ENCODE peak calls at places on chromosome 18, in eight cellular contexts. One of them, this sample, is unnamed.

GRCh38 chr18:38413202-38413601 is 847.6 kb upstream of the CELF4 start:
- DNase-seq in cardiac fibroblast: no peak
- DNase-seq in heart left ventricle: no peak
- DNase-seq in fibroblast of the aortic adventitia: no peak
- DNase-seq in thoracic aorta: no peak
- DNase-seq in endothelial cell: no peak
- DNase-seq in cardiac muscle cell: no peak
- DNase-seq in NCI-H345: no peak
- DNase-seq in this sample: no peak

GRCh38 chr18:44098551-44099098 is 582.1 kb upstream of the SETBP1 start:
- DNase-seq in heart left ventricle: no peak
- DNase-seq in cardiac fibroblast: peak; percentile 62
- DNase-seq in NCI-H345: no peak
- DNase-seq in fibroblast of the aortic adventitia: peak; percentile 70
- DNase-seq in thoracic aorta: no peak
- DNase-seq in endothelial cell: peak; percentile 40
- DNase-seq in cardiac muscle cell: peak; percentile 2
- DNase-seq in this sample: peak; percentile 78

GRCh38 chr18:63025251-63025710 is 294.3 kb downstream of the BCL2 start:
- DNase-seq in NCI-H345: peak; percentile 36
- DNase-seq in fibroblast of the aortic adventitia: no peak
- DNase-seq in endothelial cell: peak; percentile 55
- DNase-seq in heart left ventricle: no peak
- DNase-seq in thoracic aorta: no peak
- DNase-seq in cardiac muscle cell: peak; percentile 56
- DNase-seq in cardiac fibroblast: peak; percentile 2
- DNase-seq in this sample: no peak

GRCh38 chr18:12015697-12016062 is 34.4 kb downstream of the IMPA2 start:
- DNase-seq in cardiac muscle cell: no peak
- DNase-seq in thoracic aorta: no peak
- DNase-seq in cardiac fibroblast: peak; percentile 23
- DNase-seq in heart left ventricle: no peak
- DNase-seq in NCI-H345: no peak
- DNase-seq in endothelial cell: no peak
- DNase-seq in fibroblast of the aortic adventitia: peak; percentile 7
- DNase-seq in this sample: peak; percentile 96

GRCh38 chr18:47382171-47382570 is 130.7 kb upstream of the SKOR2 start:
- DNase-seq in NCI-H345: no peak
- DNase-seq in endothelial cell: no peak
- DNase-seq in cardiac muscle cell: no peak
- DNase-seq in cardiac fibroblast: no peak
- DNase-seq in heart left ventricle: no peak
- DNase-seq in fibroblast of the aortic adventitia: no peak
- DNase-seq in thoracic aorta: no peak
- DNase-seq in this sample: no peak

GRCh38 chr18:58104071-58104470 is 60.0 kb downstream of the NEDD4L start:
- DNase-seq in endothelial cell: no peak
- DNase-seq in NCI-H345: no peak
- DNase-seq in thoracic aorta: no peak
- DNase-seq in cardiac muscle cell: no peak
- DNase-seq in heart left ventricle: no peak
- DNase-seq in fibroblast of the aortic adventitia: no peak
- DNase-seq in cardiac fibroblast: no peak
- DNase-seq in this sample: no peak

GRCh38 chr18:21215480-21215879 is 26.6 kb upstream of the GREB1L start:
- DNase-seq in thoracic aorta: no peak
- DNase-seq in fibroblast of the aortic adventitia: no peak
- DNase-seq in cardiac fibroblast: no peak
- DNase-seq in heart left ventricle: no peak
- DNase-seq in NCI-H345: no peak
- DNase-seq in endothelial cell: no peak
- DNase-seq in cardiac muscle cell: no peak
- DNase-seq in this sample: no peak

GRCh38 chr18:74264303-74265020 is 27.3 kb downstream of the CYB5A start:
- DNase-seq in fibroblast of the aortic adventitia: no peak
- DNase-seq in thoracic aorta: no peak
- DNase-seq in cardiac fibroblast: no peak
- DNase-seq in cardiac muscle cell: peak; percentile 49
- DNase-seq in NCI-H345: no peak
- DNase-seq in heart left ventricle: no peak
- DNase-seq in endothelial cell: no peak
- DNase-seq in this sample: no peak

GRCh38 chr18:43049021-43049420 is 66.5 kb downstream of the RIT2 start:
- DNase-seq in heart left ventricle: no peak
- DNase-seq in fibroblast of the aortic adventitia: peak; percentile 55
- DNase-seq in NCI-H345: no peak
- DNase-seq in thoracic aorta: no peak
- DNase-seq in cardiac fibroblast: peak; percentile 86
- DNase-seq in cardiac muscle cell: no peak
- DNase-seq in endothelial cell: no peak
- DNase-seq in this sample: peak; percentile 25

GRCh38 chr18:80250740-80251364 is 3.5 kb upstream of the PARD6G start:
- DNase-seq in endothelial cell: no peak
- DNase-seq in thoracic aorta: no peak
- DNase-seq in heart left ventricle: no peak
- DNase-seq in cardiac muscle cell: no peak
- DNase-seq in fibroblast of the aortic adventitia: no peak
- DNase-seq in cardiac fibroblast: no peak
- DNase-seq in NCI-H345: no peak
- DNase-seq in this sample: no peak

GRCh38 chr18:22346342-22346967 is 71.3 kb downstream of the CTAGE1 start:
- DNase-seq in cardiac muscle cell: no peak
- DNase-seq in NCI-H345: no peak
- DNase-seq in heart left ventricle: peak; percentile 83
- DNase-seq in endothelial cell: no peak
- DNase-seq in thoracic aorta: peak; percentile 60
- DNase-seq in fibroblast of the aortic adventitia: peak; percentile 88
- DNase-seq in cardiac fibroblast: peak; percentile 80
- DNase-seq in this sample: peak; percentile 63

GRCh38 chr18:68734311-68734710 is 19.4 kb upstream of the TMX3 start:
- DNase-seq in thoracic aorta: no peak
- DNase-seq in cardiac fibroblast: peak; percentile 74
- DNase-seq in fibroblast of the aortic adventitia: peak; percentile 37
- DNase-seq in heart left ventricle: no peak
- DNase-seq in cardiac muscle cell: no peak
- DNase-seq in NCI-H345: no peak
- DNase-seq in endothelial cell: no peak
- DNase-seq in this sample: no peak

GRCh38 chr18:62144338-62144737 is 42.5 kb downstream of the PIGN start:
- DNase-seq in thoracic aorta: no peak
- DNase-seq in endothelial cell: no peak
- DNase-seq in cardiac muscle cell: peak; percentile 25
- DNase-seq in cardiac fibroblast: no peak
- DNase-seq in NCI-H345: peak; percentile 2
- DNase-seq in heart left ventricle: no peak
- DNase-seq in fibroblast of the aortic adventitia: no peak
- DNase-seq in this sample: no peak

GRCh38 chr18:22168360-22168921 is 948 bp upstream of the GATA6 start:
- DNase-seq in NCI-H345: no peak
- DNase-seq in thoracic aorta: no peak
- DNase-seq in cardiac muscle cell: peak; percentile 86
- DNase-seq in fibroblast of the aortic adventitia: peak; percentile 52
- DNase-seq in heart left ventricle: no peak
- DNase-seq in cardiac fibroblast: peak; percentile 25
- DNase-seq in endothelial cell: peak; percentile 56
- DNase-seq in this sample: no peak